ENCODE peak calls at places on chromosome 19, in nine cellular contexts. U is thyroid gland, Z is esophagus muscularis mucosa, L is esophagus squamous epithelium, D is uterus, Y is NB4, P is prostate gland, V is gastrocnemius medialis, R is IMR-90. G is an unnamed sample.
A peak's percentile ranks its signal among the peaks of the same experiment; 100 is the strongest.

GRCh38 chr19:44644391-44645016 is 794 bp downstream of the PVR start:
- DNase-seq in U (peak; percentile 40), Z (no peak), L (no peak), D (no peak), Y (peak; percentile 45), P (peak; percentile 28), V (peak; percentile 17), R (peak; percentile 49), G (no peak)

GRCh38 chr19:13842294-13843103 is 34.4 kb upstream of the NANOS3 start:
- DNase-seq in U (peak; percentile 83), Z (no peak), L (no peak), D (peak; percentile 92), Y (peak; percentile 77), P (peak; percentile 85), V (peak; percentile 86), R (peak; percentile 65), G (peak; percentile 85)

GRCh38 chr19:11984986-11985385 is 20.1 kb downstream of the ZNF763 start:
- DNase-seq in U (no peak), Z (no peak), L (no peak), D (no peak), Y (peak; percentile 36), P (no peak), V (no peak), R (no peak), G (no peak)

GRCh38 chr19:514166-514663 is 6.9 kb downstream of the TPGS1 start:
- DNase-seq in U (no peak), Z (no peak), L (no peak), D (no peak), Y (no peak), P (no peak), V (no peak), R (no peak), G (no peak)

GRCh38 chr19:44598880-44599279 is 14.5 kb upstream of the IGSF23 start:
- DNase-seq in U (no peak), Z (no peak), L (no peak), D (no peak), Y (no peak), P (no peak), V (no peak), R (no peak), G (no peak)

GRCh38 chr19:1070931-1071791 is 4.2 kb downstream of the ARHGAP45 start:
- DNase-seq in U (no peak), Z (no peak), L (no peak), D (no peak), Y (no peak), P (no peak), V (no peak), R (no peak), G (no peak)

GRCh38 chr19:38634757-38635482 is 12.5 kb upstream of the ACTN4 start:
- DNase-seq in U (peak; percentile 73), Z (no peak), L (no peak), D (peak; percentile 81), Y (peak; percentile 59), P (peak; percentile 60), V (no peak), R (peak; percentile 54), G (peak; percentile 95)

GRCh38 chr19:7705387-7706187 is 3.7 kb upstream of the FCER2 start:
- DNase-seq in U (peak; percentile 8), Z (no peak), L (no peak), D (no peak), Y (peak; percentile 43), P (peak; percentile 6), V (peak; percentile 37), R (no peak), G (peak; percentile 90)

GRCh38 chr19:35830986-35831385 is 18.3 kb upstream of the PRODH2 start:
- DNase-seq in U (no peak), Z (no peak), L (no peak), D (no peak), Y (no peak), P (no peak), V (no peak), R (no peak), G (no peak)

GRCh38 chr19:45716314-45717130 is 14.2 kb downstream of the FBXO46 start:
- DNase-seq in U (peak; percentile 61), Z (no peak), L (no peak), D (peak; percentile 22), Y (peak; percentile 9), P (peak; percentile 56), V (peak; percentile 31), R (no peak), G (no peak)

GRCh38 chr19:51480590-51480989 is 2.3 kb downstream of the CEACAM18 start:
- DNase-seq in U (no peak), Z (no peak), L (no peak), D (no peak), Y (peak; percentile 63), P (no peak), V (no peak), R (no peak), G (no peak)

GRCh38 chr19:16915734-16916133 is 26.9 kb downstream of the F2RL3 start:
- DNase-seq in U (no peak), Z (no peak), L (no peak), D (no peak), Y (no peak), P (no peak), V (no peak), R (no peak), G (no peak)

GRCh38 chr19:2095338-2095938 is 688 bp downstream of the MOB3A start:
- DNase-seq in U (no peak), Z (no peak), L (no peak), D (no peak), Y (no peak), P (no peak), V (no peak), R (no peak), G (no peak)

GRCh38 chr19:1650627-1651009 is 1.8 kb downstream of the TCF3 start:
- DNase-seq in U (no peak), Z (no peak), L (no peak), D (no peak), Y (peak; percentile 70), P (no peak), V (no peak), R (peak; percentile 7), G (no peak)

GRCh38 chr19:40365613-40366401 is 17.3 kb downstream of the PLD3 start:
- DNase-seq in U (peak; percentile 59), Z (no peak), L (no peak), D (peak; percentile 74), Y (peak; percentile 20), P (peak; percentile 64), V (peak; percentile 30), R (peak; percentile 71), G (peak; percentile 91)

GRCh38 chr19:13134626-13135025 is 15.5 kb downstream of the STX10 start:
- DNase-seq in U (peak; percentile 82), Z (no peak), L (no peak), D (no peak), Y (no peak), P (no peak), V (peak; percentile 71), R (no peak), G (no peak)

GRCh38 chr19:23999821-24000610 is 85.3 kb downstream of the ZNF726 start:
- DNase-seq in U (no peak), Z (no peak), L (no peak), D (no peak), Y (no peak), P (no peak), V (no peak), R (no peak), G (no peak)

GRCh38 chr19:47680858-47681332 is 32.3 kb upstream of the EHD2 start:
- DNase-seq in U (no peak), Z (no peak), L (no peak), D (no peak), Y (no peak), P (no peak), V (no peak), R (no peak), G (peak; percentile 84)

GRCh38 chr19:33306853-33307792 is 4.8 kb upstream of the CEBPA start:
- DNase-seq in U (peak; percentile 76), Z (no peak), L (no peak), D (no peak), Y (no peak), P (peak; percentile 90), V (peak; percentile 79), R (no peak), G (peak; percentile 79)

GRCh38 chr19:18800636-18801035 is 9.5 kb upstream of the COMP start:
- DNase-seq in U (no peak), Z (no peak), L (no peak), D (no peak), Y (no peak), P (no peak), V (no peak), R (no peak), G (no peak)
- TF ChIP-seq CTCF in U (no peak), Z (no peak), L (no peak), D (no peak), Y (no peak), P (no peak), V (no peak), R (no peak), G (no peak)

GRCh38 chr19:42132030-42132628 is at the start of gene POU2F2:
- DNase-seq in U (peak; percentile 20), Z (no peak), L (no peak), D (peak; percentile 19), Y (peak; percentile 67), P (no peak), V (peak; percentile 21), R (no peak), G (peak; percentile 87)
- TF ChIP-seq POLR2A in U (no peak), Z (no peak), L (no peak), D (no peak), Y (no peak), P (no peak), V (no peak), R (no peak), G (no peak)

GRCh38 chr19:37309834-37310575 is 60.9 kb upstream of the ZNF527 start:
- DNase-seq in U (no peak), Z (no peak), L (no peak), D (no peak), Y (peak; percentile 33), P (no peak), V (no peak), R (no peak), G (peak; percentile 57)
- H3K4me3 ChIP-seq in U (no peak overlapping the region), Z (no peak overlapping the region), L (no peak overlapping the region), D (no peak overlapping the region), Y (no peak overlapping the region), P (no peak overlapping the region), V (no peak overlapping the region), R (no peak overlapping the region), G (no peak overlapping the region)

DNA sequence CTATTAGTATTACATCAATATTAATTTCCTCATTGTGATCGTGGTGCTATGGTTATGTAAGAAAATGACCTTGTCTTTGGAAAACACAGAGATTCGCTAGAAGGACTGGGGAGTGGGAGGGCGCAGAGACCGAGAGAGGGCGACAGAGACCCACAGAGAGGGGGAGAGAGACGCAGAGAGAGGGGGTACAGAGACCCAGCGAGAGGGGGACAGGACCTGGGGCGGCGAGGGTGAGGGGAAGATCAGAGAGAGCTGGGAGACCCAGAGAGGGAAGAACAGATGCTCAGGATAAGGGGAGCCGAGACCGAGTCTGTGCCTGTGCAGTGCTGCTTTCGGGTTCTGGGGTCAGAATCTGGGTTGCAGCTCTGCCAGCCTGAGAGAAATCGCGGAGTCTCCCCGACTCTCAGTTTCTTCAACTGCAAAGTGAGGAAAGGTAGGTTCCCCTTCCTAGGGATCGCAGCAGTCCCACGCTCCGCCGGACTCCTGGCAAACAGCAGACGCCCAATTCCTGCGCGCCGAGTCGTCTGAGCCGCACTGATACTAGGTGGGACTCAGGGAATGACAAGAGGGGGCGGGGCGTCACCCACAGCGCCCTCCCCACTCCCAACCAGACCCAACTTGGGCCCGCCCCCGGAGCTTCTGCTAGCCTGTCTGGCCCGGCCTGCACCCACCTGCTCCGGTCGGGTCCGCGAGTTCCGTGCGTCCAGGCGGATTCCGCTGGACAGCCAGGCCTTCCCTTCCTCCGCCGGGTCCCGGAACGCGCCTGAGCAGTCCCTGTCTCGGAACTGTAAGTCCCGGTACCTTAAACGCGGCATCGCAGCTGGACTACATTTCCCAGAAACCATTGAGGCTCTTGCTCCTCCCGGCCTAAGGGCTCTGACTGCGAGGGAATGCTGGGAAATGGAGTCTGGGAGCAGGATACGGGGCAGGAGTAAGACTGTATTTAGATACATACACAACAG is 15.3 kb downstream of the IZUMO2 start:
- DNase-seq in U (peak; percentile 94), Z (peak; percentile 96), L (no peak), D (peak; percentile 84), Y (peak; percentile 44), P (peak; percentile 89), V (peak; percentile 85), R (peak; percentile 92), G (peak; percentile 95)
- TF ChIP-seq CTCF in U (peak; percentile 69), Z (peak; percentile 50), L (no peak), D (peak; percentile 53), Y (no peak), P (no peak), V (peak; percentile 65), R (peak; percentile 38), G (no peak)